ENCODE peak calls at places on chromosomes 13 and 19, in four cellular contexts. One of them, this sample, is unnamed.

GRCh38 chr19:10290876-10291553 is 1.3 kb downstream of the ICAM5 start:
- DNase-seq in astrocyte of the spinal cord: no peak
- DNase-seq in endodermal cell: peak
- DNase-seq in fibroblast of pulmonary artery: no peak
- DNase-seq in this sample: peak

GRCh38 chr19:19366691-19367396 is 38.6 kb upstream of the GATAD2A start:
- DNase-seq in astrocyte of the spinal cord: peak
- DNase-seq in endodermal cell: peak
- DNase-seq in fibroblast of pulmonary artery: peak
- DNase-seq in this sample: peak

GRCh38 chr19:11264452-11265176 is 2.3 kb upstream of the DOCK6 start:
- DNase-seq in astrocyte of the spinal cord: no peak
- DNase-seq in endodermal cell: peak
- DNase-seq in fibroblast of pulmonary artery: no peak
- DNase-seq in this sample: no peak

GRCh38 chr13:34502011-34502410 is 440.1 kb upstream of the NBEA start:
- DNase-seq in astrocyte of the spinal cord: no peak
- DNase-seq in endodermal cell: no peak
- DNase-seq in fibroblast of pulmonary artery: no peak
- DNase-seq in this sample: no peak

GRCh38 chr13:75368167-75368566 is 113.8 kb downstream of the TBC1D4 start:
- DNase-seq in astrocyte of the spinal cord: peak
- DNase-seq in endodermal cell: no peak
- DNase-seq in fibroblast of pulmonary artery: peak
- DNase-seq in this sample: peak

GRCh38 chr19:32876919-32877285 is 7.3 kb upstream of the SLC7A9 start:
- DNase-seq in astrocyte of the spinal cord: peak
- DNase-seq in endodermal cell: no peak
- DNase-seq in fibroblast of pulmonary artery: peak
- DNase-seq in this sample: peak

GRCh38 chr13:39612023-39612637 is 9.1 kb upstream of the LHFPL6 start:
- DNase-seq in astrocyte of the spinal cord: peak
- DNase-seq in endodermal cell: peak
- DNase-seq in fibroblast of pulmonary artery: peak
- DNase-seq in this sample: peak

GRCh38 chr19:39168258-39169142 is 28.3 kb upstream of the NCCRP1 start:
- DNase-seq in astrocyte of the spinal cord: no peak
- DNase-seq in endodermal cell: no peak
- DNase-seq in fibroblast of pulmonary artery: no peak
- DNase-seq in this sample: no peak

GRCh38 chr13:90492872-90493271 is 854.6 kb upstream of the MIR17HG start:
- DNase-seq in astrocyte of the spinal cord: no peak
- DNase-seq in endodermal cell: no peak
- DNase-seq in fibroblast of pulmonary artery: no peak
- DNase-seq in this sample: no peak

GRCh38 chr13:108549989-108550388 is 79.4 kb upstream of the MYO16 start:
- DNase-seq in astrocyte of the spinal cord: no peak
- DNase-seq in endodermal cell: no peak
- DNase-seq in fibroblast of pulmonary artery: no peak
- DNase-seq in this sample: no peak

GRCh38 chr19:42420055-42420544 is 7.1 kb downstream of the LIPE start:
- DNase-seq in astrocyte of the spinal cord: no peak
- DNase-seq in endodermal cell: peak
- DNase-seq in fibroblast of pulmonary artery: peak
- DNase-seq in this sample: peak

GRCh38 chr13:78993792-78994191 is 334.8 kb upstream of the OBI1 start:
- DNase-seq in astrocyte of the spinal cord: no peak
- DNase-seq in endodermal cell: no peak
- DNase-seq in fibroblast of pulmonary artery: no peak
- DNase-seq in this sample: no peak

GRCh38 chr13:48643159-48643558 is 10.6 kb upstream of the CYSLTR2 start:
- DNase-seq in astrocyte of the spinal cord: no peak
- DNase-seq in endodermal cell: no peak
- DNase-seq in fibroblast of pulmonary artery: no peak
- DNase-seq in this sample: no peak

GRCh38 chr19:37935341-37935740 is 28.3 kb downstream of the SIPA1L3 start:
- DNase-seq in astrocyte of the spinal cord: no peak
- DNase-seq in endodermal cell: no peak
- DNase-seq in fibroblast of pulmonary artery: no peak
- DNase-seq in this sample: no peak

GRCh38 chr13:24042710-24043440 is 117.6 kb upstream of the SPATA13 start:
- DNase-seq in astrocyte of the spinal cord: no peak
- DNase-seq in endodermal cell: no peak
- DNase-seq in fibroblast of pulmonary artery: no peak
- DNase-seq in this sample: no peak

GRCh38 chr13:105147481-105147880 is 1388.0 kb downstream of the EFNB2 start:
- DNase-seq in astrocyte of the spinal cord: no peak
- DNase-seq in endodermal cell: no peak
- DNase-seq in fibroblast of pulmonary artery: peak
- DNase-seq in this sample: no peak

GRCh38 chr19:7851623-7852500 is 21.8 kb downstream of the EVI5L start:
- DNase-seq in astrocyte of the spinal cord: no peak
- DNase-seq in endodermal cell: no peak
- DNase-seq in fibroblast of pulmonary artery: no peak
- DNase-seq in this sample: no peak

GRCh38 chr13:97944396-97945029 is 9.0 kb upstream of the IPO5 start:
- DNase-seq in astrocyte of the spinal cord: peak
- DNase-seq in endodermal cell: no peak
- DNase-seq in fibroblast of pulmonary artery: peak
- DNase-seq in this sample: peak

GRCh38 chr19:14616310-14616870 is 33.5 kb downstream of the CLEC17A start:
- DNase-seq in astrocyte of the spinal cord: no peak
- DNase-seq in endodermal cell: no peak
- DNase-seq in fibroblast of pulmonary artery: no peak
- DNase-seq in this sample: no peak

GRCh38 chr19:16779539-16780163 is 49.5 kb upstream of the SIN3B start:
- DNase-seq in astrocyte of the spinal cord: no peak
- DNase-seq in endodermal cell: no peak
- DNase-seq in fibroblast of pulmonary artery: peak
- DNase-seq in this sample: peak

GRCh38 chr13:110006304-110006703 is 219.9 kb upstream of the IRS2 start:
- DNase-seq in astrocyte of the spinal cord: peak
- DNase-seq in endodermal cell: no peak
- DNase-seq in fibroblast of pulmonary artery: peak
- DNase-seq in this sample: no peak

GRCh38 chr19:29665826-29666633 is 769 bp downstream of the PLEKHF1 start:
- DNase-seq in astrocyte of the spinal cord: no peak
- DNase-seq in endodermal cell: peak
- DNase-seq in fibroblast of pulmonary artery: peak
- DNase-seq in this sample: no peak

GRCh38 chr13:27621366-27622101 is at the start of gene POLR1D:
- DNase-seq in astrocyte of the spinal cord: peak
- DNase-seq in endodermal cell: peak
- DNase-seq in fibroblast of pulmonary artery: peak
- DNase-seq in this sample: peak

GRCh38 chr13:42393573-42394360 is 121.8 kb downstream of the AKAP11 start:
- DNase-seq in astrocyte of the spinal cord: no peak
- DNase-seq in endodermal cell: no peak
- DNase-seq in fibroblast of pulmonary artery: no peak
- DNase-seq in this sample: no peak

GRCh38 chr19:4974855-4975469 is 6.0 kb downstream of the KDM4B start:
- DNase-seq in astrocyte of the spinal cord: no peak
- DNase-seq in endodermal cell: no peak
- DNase-seq in fibroblast of pulmonary artery: no peak
- DNase-seq in this sample: no peak

GRCh38 chr19:33795370-33796163 is 1.1 kb upstream of the KCTD15 start:
- DNase-seq in astrocyte of the spinal cord: peak
- DNase-seq in endodermal cell: peak
- DNase-seq in fibroblast of pulmonary artery: peak
- DNase-seq in this sample: peak

GRCh38 chr13:20045946-20046548 is 87.5 kb downstream of the ZMYM2 start:
- DNase-seq in astrocyte of the spinal cord: no peak
- DNase-seq in endodermal cell: no peak
- DNase-seq in fibroblast of pulmonary artery: no peak
- DNase-seq in this sample: no peak

GRCh38 chr19:48413879-48414623 is 20.6 kb downstream of the GRIN2D start:
- DNase-seq in astrocyte of the spinal cord: no peak
- DNase-seq in endodermal cell: peak
- DNase-seq in fibroblast of pulmonary artery: no peak
- DNase-seq in this sample: peak

GRCh38 chr13:98147521-98147920 is 4.6 kb downstream of the FARP1 start:
- DNase-seq in astrocyte of the spinal cord: peak
- DNase-seq in endodermal cell: no peak
- DNase-seq in fibroblast of pulmonary artery: no peak
- DNase-seq in this sample: no peak

GRCh38 chr13:30835442-30835841 is 70.6 kb upstream of the MEDAG start:
- DNase-seq in astrocyte of the spinal cord: no peak
- DNase-seq in endodermal cell: no peak
- DNase-seq in fibroblast of pulmonary artery: no peak
- DNase-seq in this sample: no peak

GRCh38 chr13:45876781-45877180 is 25.2 kb upstream of the SIAH3 start:
- DNase-seq in astrocyte of the spinal cord: no peak
- DNase-seq in endodermal cell: no peak
- DNase-seq in fibroblast of pulmonary artery: no peak
- DNase-seq in this sample: no peak

GRCh38 chr13:45870232-45870631 is 18.7 kb upstream of the SIAH3 start:
- DNase-seq in astrocyte of the spinal cord: no peak
- DNase-seq in endodermal cell: no peak
- DNase-seq in fibroblast of pulmonary artery: no peak
- DNase-seq in this sample: no peak

GRCh38 chr13:45872574-45872973 is 21.0 kb upstream of the SIAH3 start:
- DNase-seq in astrocyte of the spinal cord: no peak
- DNase-seq in endodermal cell: no peak
- DNase-seq in fibroblast of pulmonary artery: no peak
- DNase-seq in this sample: peak

GRCh38 chr13:45875951-45876350 is 24.4 kb upstream of the SIAH3 start:
- DNase-seq in astrocyte of the spinal cord: no peak
- DNase-seq in endodermal cell: no peak
- DNase-seq in fibroblast of pulmonary artery: no peak
- DNase-seq in this sample: no peak

DNA sequence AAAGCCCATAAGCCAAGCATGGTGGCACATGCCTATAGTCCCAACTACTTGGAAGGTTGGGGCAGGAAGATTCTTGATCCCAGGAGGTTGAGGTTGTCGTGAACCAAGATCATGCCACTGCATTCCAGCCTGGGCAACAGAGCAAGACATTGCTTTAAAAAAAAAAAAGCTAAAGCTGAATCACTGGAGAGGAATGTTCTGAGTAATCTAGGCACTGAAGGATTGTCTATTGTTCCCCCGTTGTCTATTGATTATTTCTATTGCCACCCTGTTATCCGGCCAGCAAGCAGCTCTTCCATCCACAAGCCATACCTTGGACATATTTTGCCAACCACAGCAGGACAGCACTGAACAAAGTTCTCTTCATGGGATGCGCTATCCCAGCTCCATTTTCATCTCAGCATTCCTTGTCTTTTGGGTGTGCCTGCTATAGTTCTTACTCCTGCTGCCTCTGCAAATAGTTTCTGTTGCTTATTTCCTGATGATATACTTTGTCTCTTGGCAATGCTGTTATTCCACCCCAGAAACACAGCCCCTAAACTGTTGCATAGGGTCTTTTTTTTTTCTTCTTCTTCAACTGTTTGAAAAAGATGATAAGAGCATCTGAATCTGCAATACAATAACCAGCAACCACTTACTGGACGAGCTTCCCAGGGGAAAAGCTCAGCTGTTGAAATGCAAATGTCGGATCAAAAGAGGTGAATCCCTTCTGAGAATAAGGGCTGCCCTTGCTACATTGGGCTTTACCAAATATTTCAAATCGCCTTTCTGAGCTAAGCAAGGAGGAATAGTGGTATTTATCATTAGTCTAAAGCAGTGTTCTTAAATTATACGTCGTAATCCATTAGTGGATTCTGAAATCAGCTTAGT is 22.2 kb upstream of the SIAH3 start:
- DNase-seq in astrocyte of the spinal cord: peak
- DNase-seq in endodermal cell: peak
- DNase-seq in fibroblast of pulmonary artery: peak
- DNase-seq in this sample: peak
- H3K4me3 ChIP-seq in astrocyte of the spinal cord: no peak
- H3K4me3 ChIP-seq in endodermal cell: no peak
- H3K4me3 ChIP-seq in fibroblast of pulmonary artery: no peak
- H3K4me3 ChIP-seq in this sample: no peak

GRCh38 chr13:71718931-71719330 is 148.1 kb downstream of the DACH1 start:
- DNase-seq in astrocyte of the spinal cord: no peak
- DNase-seq in endodermal cell: no peak
- DNase-seq in fibroblast of pulmonary artery: no peak
- DNase-seq in this sample: no peak

GRCh38 chr13:71721117-71721516 is 145.9 kb downstream of the DACH1 start:
- DNase-seq in astrocyte of the spinal cord: no peak
- DNase-seq in endodermal cell: no peak
- DNase-seq in fibroblast of pulmonary artery: no peak
- DNase-seq in this sample: no peak

GRCh38 chr13:71727036-71727435 is 140.0 kb downstream of the DACH1 start:
- DNase-seq in astrocyte of the spinal cord: no peak
- DNase-seq in endodermal cell: no peak
- DNase-seq in fibroblast of pulmonary artery: no peak
- DNase-seq in this sample: no peak

GRCh38 chr13:71722206-71722605 is 144.8 kb downstream of the DACH1 start:
- DNase-seq in astrocyte of the spinal cord: peak
- DNase-seq in endodermal cell: no peak
- DNase-seq in fibroblast of pulmonary artery: peak
- DNase-seq in this sample: no peak
- TF ChIP-seq CTCF in astrocyte of the spinal cord: no peak
- TF ChIP-seq CTCF in endodermal cell: no peak
- TF ChIP-seq CTCF in fibroblast of pulmonary artery: no peak
- TF ChIP-seq CTCF in this sample: no peak

DNA sequence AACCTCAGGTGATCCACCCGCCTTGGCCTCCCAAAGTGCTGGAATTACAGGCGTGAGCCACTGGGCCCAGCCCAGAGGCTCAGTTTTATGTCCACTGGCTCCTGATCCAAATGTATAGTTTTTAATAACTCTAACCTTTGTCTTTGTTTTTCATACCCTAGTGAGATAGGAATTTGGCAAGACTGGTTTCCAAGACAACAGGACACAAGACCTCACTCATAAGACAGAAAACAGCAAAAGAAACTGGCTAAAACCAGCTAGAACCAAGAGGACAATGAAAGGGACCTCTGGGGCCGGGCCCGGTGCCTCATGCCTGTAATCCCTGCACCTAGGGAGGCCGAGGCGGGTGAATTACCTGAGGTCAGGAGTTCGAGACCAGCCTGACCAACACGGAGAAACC is 27.6 kb downstream of the CPT1C start:
- DNase-seq in astrocyte of the spinal cord: peak
- DNase-seq in endodermal cell: no peak
- DNase-seq in fibroblast of pulmonary artery: peak
- DNase-seq in this sample: peak
- H3K4me3 ChIP-seq in astrocyte of the spinal cord: no peak
- H3K4me3 ChIP-seq in endodermal cell: no peak
- H3K4me3 ChIP-seq in fibroblast of pulmonary artery: no peak
- H3K4me3 ChIP-seq in this sample: no peak

GRCh38 chr19:13231663-13232062 is 81.5 kb downstream of the IER2 start:
- DNase-seq in astrocyte of the spinal cord: no peak
- DNase-seq in endodermal cell: no peak
- DNase-seq in fibroblast of pulmonary artery: no peak
- DNase-seq in this sample: no peak

GRCh38 chr19:13238891-13239534 is 88.8 kb downstream of the IER2 start:
- DNase-seq in astrocyte of the spinal cord: no peak
- DNase-seq in endodermal cell: no peak
- DNase-seq in fibroblast of pulmonary artery: no peak
- DNase-seq in this sample: no peak

GRCh38 chr19:13229246-13229645 is 79.0 kb downstream of the IER2 start:
- DNase-seq in astrocyte of the spinal cord: no peak
- DNase-seq in endodermal cell: no peak
- DNase-seq in fibroblast of pulmonary artery: no peak
- DNase-seq in this sample: no peak

GRCh38 chr19:13240312-13241022 is 90.3 kb downstream of the IER2 start:
- DNase-seq in astrocyte of the spinal cord: no peak
- DNase-seq in endodermal cell: no peak
- DNase-seq in fibroblast of pulmonary artery: no peak
- DNase-seq in this sample: no peak

GRCh38 chr19:13234518-13234917 is 84.3 kb downstream of the IER2 start:
- DNase-seq in astrocyte of the spinal cord: peak
- DNase-seq in endodermal cell: peak
- DNase-seq in fibroblast of pulmonary artery: no peak
- DNase-seq in this sample: no peak
- TF ChIP-seq CTCF in astrocyte of the spinal cord: peak
- TF ChIP-seq CTCF in endodermal cell: peak
- TF ChIP-seq CTCF in fibroblast of pulmonary artery: peak
- TF ChIP-seq CTCF in this sample: peak